ENCODE peak calls at places on chromosomes 3 and 15, in seven cellular contexts. One of them, this sample, is unnamed.

GRCh38 chr3:170724599-170724998 is 138.7 kb upstream of the SLC7A14 start:
- DNase-seq in activated CD4-positive, alpha-beta T cell treated with anti-CD3 and anti-CD28 coated beads, Interleukin-2, amount 50 U/mL, for 1 hour: no peak
- DNase-seq in central memory CD4-positive, alpha-beta T cell: no peak
- DNase-seq in GM12891: no peak
- DNase-seq in thoracic aorta: no peak
- DNase-seq in MM.1S: no peak
- DNase-seq in NCI-H1417 treated with DMSO at 0.1 percent for 48 hours: no peak
- DNase-seq in this sample: no peak

GRCh38 chr3:129878355-129878754 is 15.2 kb downstream of the TMCC1 start:
- DNase-seq in activated CD4-positive, alpha-beta T cell treated with anti-CD3 and anti-CD28 coated beads, Interleukin-2, amount 50 U/mL, for 1 hour: no peak
- DNase-seq in central memory CD4-positive, alpha-beta T cell: no peak
- DNase-seq in GM12891: no peak
- DNase-seq in thoracic aorta: no peak
- DNase-seq in MM.1S: no peak
- DNase-seq in NCI-H1417 treated with DMSO at 0.1 percent for 48 hours: no peak
- DNase-seq in this sample: no peak

GRCh38 chr15:51724673-51725072 is 12.8 kb downstream of the LYSMD2 start:
- DNase-seq in activated CD4-positive, alpha-beta T cell treated with anti-CD3 and anti-CD28 coated beads, Interleukin-2, amount 50 U/mL, for 1 hour: no peak
- DNase-seq in central memory CD4-positive, alpha-beta T cell: no peak
- DNase-seq in GM12891: no peak
- DNase-seq in thoracic aorta: no peak
- DNase-seq in MM.1S: no peak
- DNase-seq in NCI-H1417 treated with DMSO at 0.1 percent for 48 hours: no peak
- DNase-seq in this sample: no peak

GRCh38 chr3:159158213-159158612 is 356.4 kb downstream of the MFSD1 start:
- DNase-seq in activated CD4-positive, alpha-beta T cell treated with anti-CD3 and anti-CD28 coated beads, Interleukin-2, amount 50 U/mL, for 1 hour: no peak
- DNase-seq in central memory CD4-positive, alpha-beta T cell: no peak
- DNase-seq in GM12891: no peak
- DNase-seq in thoracic aorta: no peak
- DNase-seq in MM.1S: peak
- DNase-seq in NCI-H1417 treated with DMSO at 0.1 percent for 48 hours: no peak
- DNase-seq in this sample: no peak

GRCh38 chr3:190318666-190319065 is 3.6 kb downstream of the CLDN1 start:
- DNase-seq in activated CD4-positive, alpha-beta T cell treated with anti-CD3 and anti-CD28 coated beads, Interleukin-2, amount 50 U/mL, for 1 hour: no peak
- DNase-seq in central memory CD4-positive, alpha-beta T cell: no peak
- DNase-seq in GM12891: no peak
- DNase-seq in thoracic aorta: no peak
- DNase-seq in MM.1S: no peak
- DNase-seq in NCI-H1417 treated with DMSO at 0.1 percent for 48 hours: no peak
- DNase-seq in this sample: no peak

GRCh38 chr3:142981901-142982773 is 18.7 kb upstream of the PAQR9 start:
- DNase-seq in activated CD4-positive, alpha-beta T cell treated with anti-CD3 and anti-CD28 coated beads, Interleukin-2, amount 50 U/mL, for 1 hour: no peak
- DNase-seq in central memory CD4-positive, alpha-beta T cell: no peak
- DNase-seq in GM12891: no peak
- DNase-seq in thoracic aorta: no peak
- DNase-seq in MM.1S: no peak
- DNase-seq in NCI-H1417 treated with DMSO at 0.1 percent for 48 hours: no peak
- DNase-seq in this sample: no peak

GRCh38 chr3:108103971-108104797 is 13.4 kb upstream of the CD47 start:
- DNase-seq in activated CD4-positive, alpha-beta T cell treated with anti-CD3 and anti-CD28 coated beads, Interleukin-2, amount 50 U/mL, for 1 hour: no peak
- DNase-seq in central memory CD4-positive, alpha-beta T cell: no peak
- DNase-seq in GM12891: no peak
- DNase-seq in thoracic aorta: no peak
- DNase-seq in MM.1S: no peak
- DNase-seq in NCI-H1417 treated with DMSO at 0.1 percent for 48 hours: no peak
- DNase-seq in this sample: no peak

GRCh38 chr3:141303481-141304223 is 64.7 kb upstream of the ZBTB38 start:
- DNase-seq in activated CD4-positive, alpha-beta T cell treated with anti-CD3 and anti-CD28 coated beads, Interleukin-2, amount 50 U/mL, for 1 hour: peak
- DNase-seq in central memory CD4-positive, alpha-beta T cell: peak
- DNase-seq in GM12891: peak
- DNase-seq in thoracic aorta: no peak
- DNase-seq in MM.1S: peak
- DNase-seq in NCI-H1417 treated with DMSO at 0.1 percent for 48 hours: peak
- DNase-seq in this sample: no peak

GRCh38 chr15:65535192-65535591 is 4.9 kb downstream of the HACD3 start:
- DNase-seq in activated CD4-positive, alpha-beta T cell treated with anti-CD3 and anti-CD28 coated beads, Interleukin-2, amount 50 U/mL, for 1 hour: no peak
- DNase-seq in central memory CD4-positive, alpha-beta T cell: no peak
- DNase-seq in GM12891: no peak
- DNase-seq in thoracic aorta: no peak
- DNase-seq in MM.1S: no peak
- DNase-seq in NCI-H1417 treated with DMSO at 0.1 percent for 48 hours: no peak
- DNase-seq in this sample: no peak

GRCh38 chr3:99509224-99509623 is 129.2 kb upstream of the COL8A1 start:
- DNase-seq in activated CD4-positive, alpha-beta T cell treated with anti-CD3 and anti-CD28 coated beads, Interleukin-2, amount 50 U/mL, for 1 hour: no peak
- DNase-seq in central memory CD4-positive, alpha-beta T cell: no peak
- DNase-seq in GM12891: no peak
- DNase-seq in thoracic aorta: no peak
- DNase-seq in MM.1S: no peak
- DNase-seq in NCI-H1417 treated with DMSO at 0.1 percent for 48 hours: no peak
- DNase-seq in this sample: no peak

GRCh38 chr15:62853114-62853832 is 189.3 kb upstream of the TPM1 start:
- DNase-seq in activated CD4-positive, alpha-beta T cell treated with anti-CD3 and anti-CD28 coated beads, Interleukin-2, amount 50 U/mL, for 1 hour: no peak
- DNase-seq in central memory CD4-positive, alpha-beta T cell: no peak
- DNase-seq in GM12891: no peak
- DNase-seq in thoracic aorta: no peak
- DNase-seq in MM.1S: no peak
- DNase-seq in NCI-H1417 treated with DMSO at 0.1 percent for 48 hours: no peak
- DNase-seq in this sample: no peak

GRCh38 chr3:60703956-60704736 is 547.1 kb downstream of the FHIT start:
- DNase-seq in activated CD4-positive, alpha-beta T cell treated with anti-CD3 and anti-CD28 coated beads, Interleukin-2, amount 50 U/mL, for 1 hour: no peak
- DNase-seq in central memory CD4-positive, alpha-beta T cell: no peak
- DNase-seq in GM12891: no peak
- DNase-seq in thoracic aorta: no peak
- DNase-seq in MM.1S: no peak
- DNase-seq in NCI-H1417 treated with DMSO at 0.1 percent for 48 hours: no peak
- DNase-seq in this sample: no peak

This sample was measured in T-helper 17 cell.